ENCODE peak calls at places on chromosomes 7 and 10, in ten cellular contexts. J, K, D, G, F, A, O, Q, P and S are unnamed samples.

GRCh38 chr7:47803846-47804245 is 144.4 kb downstream of the PKD1L1 start:
- DNase-seq in A (peak; percentile 58), Q (no peak), K (no peak), D (no peak), J (no peak), O (no peak), P (no peak), G (no peak), F (no peak), S (peak; percentile 21)

GRCh38 chr7:145986248-145986874 is 130.2 kb upstream of the CNTNAP2 start:
- DNase-seq in G (no peak), F (no peak), A (no peak), K (no peak), J (no peak), Q (no peak), D (no peak), O (no peak), P (no peak), S (no peak)

GRCh38 chr7:55065511-55066229 is 46.9 kb downstream of the EGFR start:
- DNase-seq in K (no peak), G (peak; percentile 91), Q (no peak), J (peak; percentile 72), P (peak; percentile 96), D (no peak), A (no peak), F (no peak), O (peak; percentile 57), S (peak; percentile 96)

GRCh38 chr10:78203915-78204818 is 170.5 kb downstream of the RPS24 start:
- DNase-seq in P (no peak), O (peak; percentile 33), F (no peak), K (no peak), D (no peak), A (no peak), G (peak; percentile 58), Q (no peak), J (peak; percentile 36), S (peak; percentile 49)

GRCh38 chr7:7263297-7264230 is 81.2 kb downstream of the C1GALT1 start:
- DNase-seq in Q (no peak), J (no peak), O (no peak), F (no peak), G (no peak), D (no peak), K (no peak), A (no peak), P (no peak), S (no peak)

GRCh38 chr7:130733866-130734524 is at the start of gene KLF14:
- DNase-seq in K (peak; percentile 30), D (peak; percentile 22), Q (no peak), J (peak; percentile 28), G (no peak), P (peak; percentile 28), O (peak; percentile 30), A (no peak), F (no peak), S (peak; percentile 31)

GRCh38 chr7:134693256-134693655 is 46.6 kb downstream of the BPGM start:
- DNase-seq in K (no peak), Q (no peak), A (no peak), J (peak; percentile 88), G (peak; percentile 93), F (no peak), O (no peak), D (peak; percentile 14), P (peak; percentile 98), S (peak; percentile 99)

GRCh38 chr10:70967591-70968588 is 79.5 kb upstream of the PCBD1 start:
- DNase-seq in K (no peak), G (no peak), Q (no peak), F (no peak), J (no peak), O (no peak), A (no peak), P (no peak), D (no peak), S (peak; percentile 14)

GRCh38 chr7:1060315-1061080 is 16.2 kb downstream of the GPR146 start:
- DNase-seq in Q (no peak), A (no peak), O (no peak), F (no peak), K (no peak), J (no peak), D (no peak), P (peak; percentile 6), G (peak; percentile 21), S (peak; percentile 63)

GRCh38 chr7:44066494-44067063 is 1.2 kb upstream of the PGAM2 start:
- DNase-seq in P (no peak), K (no peak), J (no peak), Q (no peak), D (no peak), G (no peak), A (no peak), O (no peak), F (no peak), S (no peak)

GRCh38 chr10:102462512-102463054 is 11.2 kb upstream of the C10orf95 start:
- DNase-seq in O (no peak), K (no peak), G (no peak), D (no peak), P (no peak), J (no peak), Q (no peak), F (no peak), A (no peak), S (no peak)

GRCh38 chr7:72087926-72088325 is 324.2 kb downstream of the CALN1 start:
- DNase-seq in Q (no peak), J (no peak), K (no peak), P (no peak), D (no peak), A (no peak), G (no peak), F (no peak), O (no peak), S (no peak)

GRCh38 chr7:32587431-32587948 is 92.2 kb downstream of the AVL9 start:
- DNase-seq in F (no peak), J (peak; percentile 41), A (no peak), O (no peak), Q (no peak), P (peak; percentile 93), D (no peak), G (peak; percentile 97), K (no peak), S (peak; percentile 95)

GRCh38 chr7:77282897-77283296 is 83.3 kb upstream of the FGL2 start:
- DNase-seq in Q (no peak), O (no peak), J (no peak), D (no peak), A (no peak), F (no peak), P (no peak), K (no peak), G (no peak), S (peak; percentile 28)

GRCh38 chr10:97498841-97499560 is at the start of gene UBTD1:
- DNase-seq in D (peak; percentile 37), Q (no peak), P (peak; percentile 61), G (peak; percentile 49), K (no peak), J (peak; percentile 66), O (peak; percentile 53), A (no peak), F (peak; percentile 11), S (peak; percentile 73)

GRCh38 chr10:80870282-80870681 is 332.6 kb downstream of the SH2D4B start:
- DNase-seq in G (no peak), A (no peak), O (no peak), D (no peak), K (no peak), P (no peak), Q (no peak), F (no peak), J (no peak), S (no peak)

GRCh38 chr7:30743371-30744074 is 8.4 kb upstream of the INMT start:
- DNase-seq in K (no peak), G (peak; percentile 38), P (peak; percentile 29), J (peak; percentile 76), F (no peak), O (peak; percentile 49), Q (no peak), D (no peak), A (no peak), S (peak; percentile 56)

GRCh38 chr10:35758086-35758485 is 116.0 kb upstream of the FZD8 start:
- DNase-seq in K (no peak), J (no peak), Q (no peak), O (no peak), A (no peak), D (no peak), G (no peak), P (no peak), F (no peak), S (no peak)

GRCh38 chr7:139999516-139999915 is 63.2 kb downstream of the PARP12 start:
- DNase-seq in J (no peak), K (no peak), F (no peak), A (no peak), G (no peak), Q (no peak), D (no peak), O (no peak), P (no peak), S (no peak)

GRCh38 chr10:4398602-4399001 is 427.4 kb upstream of the AKR1E2 start:
- DNase-seq in J (no peak), A (no peak), O (no peak), D (no peak), P (no peak), Q (no peak), F (no peak), K (no peak), G (no peak), S (no peak)

GRCh38 chr7:69246758-69247157 is 351.5 kb upstream of the AUTS2 start:
- DNase-seq in J (no peak), K (no peak), D (no peak), A (no peak), F (no peak), Q (peak; percentile 21), P (no peak), G (peak; percentile 31), O (no peak), S (no peak)

GRCh38 chr10:100157140-100157539 is 28.7 kb downstream of the ERLIN1 start:
- DNase-seq in O (no peak), P (no peak), K (no peak), G (no peak), D (no peak), F (no peak), J (no peak), Q (no peak), A (no peak), S (no peak)

GRCh38 chr10:12631216-12631615 is 281.9 kb downstream of the CAMK1D start:
- DNase-seq in P (peak; percentile 12), Q (no peak), O (no peak), K (no peak), D (no peak), J (no peak), F (no peak), A (no peak), G (peak; percentile 8), S (no peak)

GRCh38 chr7:127413962-127414361 is 21.5 kb upstream of the ZNF800 start:
- DNase-seq in A (no peak), G (no peak), D (peak; percentile 28), O (no peak), Q (no peak), F (no peak), K (no peak), P (no peak), J (no peak), S (no peak)

GRCh38 chr10:124378817-124379510 is 39.8 kb downstream of the OAT start:
- DNase-seq in A (no peak), Q (no peak), F (no peak), P (no peak), O (peak; percentile 49), G (no peak), D (no peak), J (no peak), K (no peak), S (no peak)